ENCODE peak calls at places on chromosomes 16 and 17, in five cellular contexts. One of them, this sample, is unnamed.

GRCh38 chr17:2712300-2713043 is 908 bp upstream of the CLUH start:
- DNase-seq in GM06990: no peak
- DNase-seq in spleen: no peak
- DNase-seq in fibroblast of mammary gland: no peak
- DNase-seq in uterus: no peak
- DNase-seq in this sample: no peak

GRCh38 chr16:85510203-85510602 is 102.9 kb upstream of the GSE1 start:
- DNase-seq in spleen: no peak
- DNase-seq in fibroblast of mammary gland: no peak
- DNase-seq in uterus: no peak
- DNase-seq in GM06990: no peak
- DNase-seq in this sample: no peak

GRCh38 chr16:30185683-30186421 is 2.5 kb downstream of the CORO1A start:
- DNase-seq in spleen: peak; percentile 96
- DNase-seq in GM06990: peak; percentile 93
- DNase-seq in fibroblast of mammary gland: no peak
- DNase-seq in uterus: peak; percentile 30
- DNase-seq in this sample: peak; percentile 90

GRCh38 chr16:31397101-31397660 is 4.0 kb downstream of the ITGAD start:
- DNase-seq in GM06990: no peak
- DNase-seq in fibroblast of mammary gland: no peak
- DNase-seq in uterus: no peak
- DNase-seq in spleen: peak; percentile 69
- DNase-seq in this sample: no peak

GRCh38 chr17:79478051-79478461 is 132.8 kb downstream of the RBFOX3 start:
- DNase-seq in fibroblast of mammary gland: no peak
- DNase-seq in spleen: no peak
- DNase-seq in uterus: peak; percentile 28
- DNase-seq in GM06990: no peak
- DNase-seq in this sample: no peak

GRCh38 chr16:64543401-64543800 is 578.5 kb downstream of the CDH11 start:
- DNase-seq in GM06990: no peak
- DNase-seq in fibroblast of mammary gland: no peak
- DNase-seq in spleen: no peak
- DNase-seq in uterus: no peak
- DNase-seq in this sample: no peak

GRCh38 chr16:56649820-56650219 is 1.9 kb upstream of the MT1B start:
- DNase-seq in fibroblast of mammary gland: no peak
- DNase-seq in spleen: no peak
- DNase-seq in GM06990: no peak
- DNase-seq in uterus: no peak
- DNase-seq in this sample: no peak

GRCh38 chr17:40311575-40311974 is 2.6 kb downstream of the RARA start:
- DNase-seq in GM06990: no peak
- DNase-seq in spleen: peak; percentile 79
- DNase-seq in uterus: peak; percentile 63
- DNase-seq in fibroblast of mammary gland: no peak
- DNase-seq in this sample: peak; percentile 23

GRCh38 chr16:57899771-57900661 is 70.9 kb downstream of the CNGB1 start:
- DNase-seq in GM06990: no peak
- DNase-seq in uterus: peak; percentile 61
- DNase-seq in fibroblast of mammary gland: peak; percentile 66
- DNase-seq in spleen: peak; percentile 88
- DNase-seq in this sample: peak; percentile 79

GRCh38 chr17:50614471-50615051 is 20.1 kb upstream of the ABCC3 start:
- DNase-seq in uterus: no peak
- DNase-seq in fibroblast of mammary gland: no peak
- DNase-seq in GM06990: no peak
- DNase-seq in spleen: no peak
- DNase-seq in this sample: no peak

GRCh38 chr16:252366-253337 is 18.0 kb downstream of the FAM234A start:
- DNase-seq in fibroblast of mammary gland: no peak
- DNase-seq in uterus: no peak
- DNase-seq in spleen: no peak
- DNase-seq in GM06990: no peak
- DNase-seq in this sample: peak; percentile 69

GRCh38 chr17:57948169-57948554 is 7.0 kb downstream of the CUEDC1 start:
- DNase-seq in uterus: peak; percentile 52
- DNase-seq in fibroblast of mammary gland: no peak
- DNase-seq in spleen: no peak
- DNase-seq in GM06990: no peak
- DNase-seq in this sample: no peak

GRCh38 chr17:2828396-2829038 is 32.3 kb downstream of the RAP1GAP2 start:
- DNase-seq in spleen: peak; percentile 95
- DNase-seq in fibroblast of mammary gland: peak; percentile 40
- DNase-seq in uterus: peak; percentile 59
- DNase-seq in GM06990: peak; percentile 74
- DNase-seq in this sample: peak; percentile 88

GRCh38 chr16:48574766-48575165 is 35.2 kb downstream of the N4BP1 start:
- DNase-seq in GM06990: no peak
- DNase-seq in fibroblast of mammary gland: no peak
- DNase-seq in uterus: no peak
- DNase-seq in spleen: no peak
- DNase-seq in this sample: no peak

GRCh38 chr17:68540981-68541380 is 28.8 kb downstream of the PRKAR1A start:
- DNase-seq in uterus: no peak
- DNase-seq in GM06990: no peak
- DNase-seq in spleen: no peak
- DNase-seq in fibroblast of mammary gland: no peak
- DNase-seq in this sample: no peak

GRCh38 chr17:68541816-68542215 is 29.6 kb downstream of the PRKAR1A start:
- DNase-seq in spleen: no peak
- DNase-seq in uterus: no peak
- DNase-seq in fibroblast of mammary gland: no peak
- DNase-seq in GM06990: no peak
- DNase-seq in this sample: no peak

GRCh38 chr17:68535903-68536302 is 23.7 kb downstream of the PRKAR1A start:
- DNase-seq in spleen: no peak
- DNase-seq in fibroblast of mammary gland: no peak
- DNase-seq in GM06990: no peak
- DNase-seq in uterus: no peak
- DNase-seq in this sample: no peak

GRCh38 chr17:68542698-68543463 is 30.7 kb downstream of the PRKAR1A start:
- DNase-seq in GM06990: no peak
- DNase-seq in spleen: no peak
- DNase-seq in uterus: no peak
- DNase-seq in fibroblast of mammary gland: no peak
- DNase-seq in this sample: no peak

DNA sequence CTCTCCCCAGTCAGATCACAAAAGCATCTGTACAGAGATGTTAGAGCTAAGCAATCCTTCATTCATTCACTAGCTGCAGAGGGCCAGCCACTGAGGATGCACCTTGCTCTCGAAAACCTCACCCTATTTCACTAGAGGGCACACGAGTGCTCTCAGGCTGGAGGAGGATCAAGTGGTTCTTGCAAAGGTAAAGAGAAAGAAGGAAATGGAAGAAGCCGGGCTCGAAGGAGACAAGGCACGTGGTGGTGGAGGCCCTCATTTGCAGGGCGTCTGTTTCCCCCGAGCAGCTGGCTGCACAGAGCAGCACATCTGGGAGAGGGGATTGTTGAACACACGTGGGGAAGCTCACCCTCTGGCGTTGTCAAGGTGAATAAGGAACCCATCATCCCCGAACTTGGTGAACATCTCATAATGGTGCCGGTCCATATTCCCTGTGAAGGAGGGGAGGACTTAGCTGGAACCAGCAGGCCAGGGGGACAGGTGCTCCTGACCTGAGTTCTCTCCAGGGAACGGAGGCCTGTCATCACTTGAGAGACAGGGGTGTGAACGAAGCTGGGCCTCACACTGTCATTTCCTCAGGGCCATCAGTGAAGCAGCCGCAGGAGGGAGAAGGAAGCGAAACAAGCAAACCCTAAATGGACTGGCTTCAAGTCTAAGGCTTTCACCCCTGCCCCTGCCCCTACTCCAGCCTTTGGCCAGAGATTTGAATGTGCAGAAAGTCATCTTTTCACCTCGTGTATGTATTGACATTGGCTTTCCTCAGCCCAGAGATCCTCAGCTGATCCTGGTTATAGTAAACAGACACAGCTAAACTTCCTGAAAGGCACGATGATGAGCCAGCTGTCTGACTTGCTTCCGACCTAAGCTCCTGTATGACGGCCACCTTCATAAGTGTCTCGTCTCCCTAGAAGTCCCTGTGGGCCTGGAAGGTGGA is 27.6 kb downstream of the PRKAR1A start:
- DNase-seq in fibroblast of mammary gland: peak; percentile 53
- DNase-seq in spleen: no peak
- DNase-seq in uterus: peak; percentile 49
- DNase-seq in GM06990: peak; percentile 15
- DNase-seq in this sample: no peak
- TF ChIP-seq CTCF in fibroblast of mammary gland: peak; percentile 44
- TF ChIP-seq CTCF in spleen: no peak
- TF ChIP-seq CTCF in uterus: peak; percentile 50
- TF ChIP-seq CTCF in GM06990: peak; percentile 42
- TF ChIP-seq CTCF in this sample: peak; percentile 43

DNA sequence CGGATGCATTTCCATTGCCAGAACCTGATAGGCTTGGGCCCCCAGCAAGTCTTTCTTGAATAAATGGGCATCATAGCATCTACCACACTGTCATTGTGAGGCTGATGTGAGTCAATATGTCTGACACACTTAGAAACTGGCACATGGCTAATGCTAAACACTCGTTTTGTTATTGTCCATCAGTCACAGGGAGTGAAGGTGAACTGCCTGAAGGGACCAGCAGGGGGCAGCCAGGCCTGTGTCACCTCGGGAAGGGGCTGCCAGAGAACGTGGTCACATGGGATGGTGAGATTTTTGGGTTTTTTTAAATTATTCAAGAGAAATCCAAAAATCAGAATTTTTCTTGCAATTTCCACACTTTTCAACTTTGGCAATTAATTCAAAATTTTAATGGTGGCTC is 831 bp upstream of the RCVRN start:
- DNase-seq in uterus: no peak
- DNase-seq in spleen: peak; percentile 74
- DNase-seq in GM06990: no peak
- DNase-seq in fibroblast of mammary gland: peak; percentile 51
- DNase-seq in this sample: peak; percentile 84
- TF ChIP-seq CTCF in uterus: peak; percentile 25
- TF ChIP-seq CTCF in spleen: peak; percentile 32
- TF ChIP-seq CTCF in GM06990: peak; percentile 84
- TF ChIP-seq CTCF in fibroblast of mammary gland: peak; percentile 75
- TF ChIP-seq CTCF in this sample: peak; percentile 70

GRCh38 chr16:67399218-67399733 is 6.0 kb upstream of the TPPP3 start:
- DNase-seq in fibroblast of mammary gland: no peak
- DNase-seq in spleen: peak; percentile 86
- DNase-seq in uterus: peak; percentile 56
- DNase-seq in GM06990: peak; percentile 61
- DNase-seq in this sample: peak; percentile 87
- TF ChIP-seq CTCF in fibroblast of mammary gland: peak; percentile 54
- TF ChIP-seq CTCF in spleen: peak; percentile 53
- TF ChIP-seq CTCF in uterus: peak; percentile 71
- TF ChIP-seq CTCF in GM06990: peak; percentile 81
- TF ChIP-seq CTCF in this sample: peak; percentile 85

DNA sequence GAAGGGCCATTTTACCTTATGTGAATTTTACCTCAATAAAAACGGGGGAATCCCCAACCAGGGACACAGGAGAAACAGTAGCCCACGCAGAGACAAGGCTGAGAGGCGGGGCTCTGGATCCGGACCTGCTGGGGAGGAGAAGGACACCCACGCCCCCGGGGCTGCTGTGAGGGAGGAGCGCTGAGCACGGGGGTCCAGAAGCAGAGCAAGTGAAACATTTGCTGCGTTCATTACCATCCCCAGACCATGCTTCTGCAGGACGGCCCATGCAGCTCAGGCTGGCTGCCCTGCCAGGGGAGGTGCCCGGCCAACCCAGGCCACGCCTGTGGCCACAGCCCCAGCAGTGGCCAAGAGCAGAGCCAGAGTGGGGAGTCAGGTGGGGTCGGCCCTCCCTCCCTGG is 50.0 kb downstream of the KCNJ18 start:
- DNase-seq in spleen: no peak
- DNase-seq in fibroblast of mammary gland: no peak
- DNase-seq in uterus: no peak
- DNase-seq in GM06990: no peak
- DNase-seq in this sample: no peak
- TF ChIP-seq CTCF in spleen: no peak
- TF ChIP-seq CTCF in fibroblast of mammary gland: no peak
- TF ChIP-seq CTCF in uterus: no peak
- TF ChIP-seq CTCF in GM06990: no peak
- TF ChIP-seq CTCF in this sample: no peak

GRCh38 chr17:34242553-34242952 is 12.5 kb upstream of the CCL2 start:
- DNase-seq in GM06990: peak; percentile 57
- DNase-seq in uterus: no peak
- DNase-seq in fibroblast of mammary gland: no peak
- DNase-seq in spleen: no peak
- DNase-seq in this sample: peak; percentile 27
- TF ChIP-seq CTCF in GM06990: no peak
- TF ChIP-seq CTCF in uterus: no peak
- TF ChIP-seq CTCF in fibroblast of mammary gland: no peak
- TF ChIP-seq CTCF in spleen: no peak
- TF ChIP-seq CTCF in this sample: no peak

DNA sequence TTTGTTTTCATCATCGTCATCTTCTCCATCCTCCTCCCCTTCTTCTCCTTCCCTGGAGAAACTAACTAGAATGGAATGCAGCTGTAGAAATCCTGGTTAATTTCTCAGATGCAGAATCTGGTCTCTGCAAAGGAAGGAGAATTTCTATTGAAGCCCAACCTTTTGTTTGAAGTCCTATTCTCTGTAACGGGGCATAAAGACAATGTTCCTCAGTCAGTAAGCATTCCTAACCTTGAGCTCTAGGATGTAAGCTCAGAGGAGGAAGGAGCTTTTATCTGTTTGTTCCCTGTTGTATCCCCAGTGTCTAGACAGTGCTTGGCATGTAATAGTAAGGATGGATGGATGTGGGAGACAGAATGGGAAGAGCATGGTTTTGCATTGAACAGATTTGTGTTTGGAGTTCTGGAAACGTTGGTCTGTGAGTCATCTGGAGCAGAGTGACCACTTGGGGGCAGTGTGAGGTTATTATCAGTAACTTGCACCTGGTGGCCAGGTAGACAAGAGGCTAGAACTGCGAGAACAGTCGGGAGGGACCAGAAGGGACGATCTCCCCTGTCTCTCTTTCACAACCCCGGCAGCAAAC is 363.7 kb downstream of the SNX29 start:
- DNase-seq in uterus: no peak
- DNase-seq in GM06990: no peak
- DNase-seq in fibroblast of mammary gland: peak; percentile 67
- DNase-seq in spleen: no peak
- DNase-seq in this sample: peak; percentile 50
- TF ChIP-seq CTCF in uterus: peak; percentile 21
- TF ChIP-seq CTCF in GM06990: peak; percentile 62
- TF ChIP-seq CTCF in fibroblast of mammary gland: peak; percentile 44
- TF ChIP-seq CTCF in spleen: no peak
- TF ChIP-seq CTCF in this sample: peak; percentile 71

DNA sequence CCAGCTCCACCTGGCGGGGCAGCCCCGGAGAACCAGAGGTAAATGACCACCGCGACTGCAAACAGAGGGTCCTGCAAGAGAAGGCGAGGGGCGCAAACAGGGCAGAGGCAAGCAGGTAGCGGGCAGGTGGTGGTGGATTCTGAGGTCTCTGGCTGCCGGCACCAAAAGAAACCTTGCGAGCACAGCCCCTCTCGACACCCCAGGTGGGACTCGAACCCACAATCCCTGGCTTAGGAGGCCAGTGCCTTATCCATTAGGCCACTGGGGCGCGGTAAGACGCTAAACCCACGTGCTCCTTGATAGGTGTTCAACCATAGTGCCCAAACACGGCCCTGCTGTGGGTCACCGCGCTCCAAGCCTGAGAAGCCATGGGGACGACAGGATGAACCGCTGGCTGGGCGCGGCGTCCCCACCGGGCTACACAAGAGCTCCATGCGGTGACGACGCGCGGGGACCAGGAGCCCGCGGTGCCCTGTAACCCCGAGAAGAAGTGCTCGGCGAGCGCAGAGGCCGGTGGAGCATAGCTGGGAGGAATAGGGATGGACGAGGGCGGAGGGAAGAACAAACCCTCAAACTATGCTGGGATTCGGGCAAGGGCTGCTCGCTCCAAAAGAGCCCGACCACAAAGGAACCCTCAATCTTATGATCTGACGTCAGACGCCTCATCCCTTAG is 12.4 kb downstream of the ATP5PD start:
- DNase-seq in spleen: peak; percentile 93
- DNase-seq in fibroblast of mammary gland: peak; percentile 88
- DNase-seq in GM06990: peak; percentile 88
- DNase-seq in uterus: peak; percentile 91
- DNase-seq in this sample: peak; percentile 83
- TF ChIP-seq CTCF in spleen: no peak
- TF ChIP-seq CTCF in fibroblast of mammary gland: no peak
- TF ChIP-seq CTCF in GM06990: peak; percentile 19
- TF ChIP-seq CTCF in uterus: peak; percentile 37
- TF ChIP-seq CTCF in this sample: no peak